ENCODE peak calls at places on chromosomes 6 and 20, in five cellular contexts. One of them, this sample, is unnamed.

GRCh38 chr6:16712931-16713484 is 48.3 kb downstream of the ATXN1 start:
- DNase-seq in SK-MEL-5: peak
- DNase-seq in A549: peak
- DNase-seq in effector memory CD8-positive, alpha-beta T cell: no peak
- DNase-seq in effector memory CD4-positive, alpha-beta T cell: no peak
- DNase-seq in this sample: peak

GRCh38 chr6:7262037-7262461 is 51.0 kb downstream of the SSR1 start:
- DNase-seq in SK-MEL-5: peak
- DNase-seq in A549: peak
- DNase-seq in effector memory CD8-positive, alpha-beta T cell: no peak
- DNase-seq in effector memory CD4-positive, alpha-beta T cell: no peak
- DNase-seq in this sample: peak

GRCh38 chr20:818001-818664 is 15.4 kb upstream of the FAM110A start:
- DNase-seq in SK-MEL-5: no peak
- DNase-seq in A549: no peak
- DNase-seq in effector memory CD8-positive, alpha-beta T cell: no peak
- DNase-seq in effector memory CD4-positive, alpha-beta T cell: no peak
- DNase-seq in this sample: no peak

GRCh38 chr6:106084973-106085686 is 1.0 kb upstream of the PRDM1 start:
- DNase-seq in SK-MEL-5: peak
- DNase-seq in A549: peak
- DNase-seq in effector memory CD8-positive, alpha-beta T cell: no peak
- DNase-seq in effector memory CD4-positive, alpha-beta T cell: no peak
- DNase-seq in this sample: no peak

GRCh38 chr20:25237610-25238318 is 10.1 kb upstream of the PYGB start:
- DNase-seq in SK-MEL-5: peak
- DNase-seq in A549: peak
- DNase-seq in effector memory CD8-positive, alpha-beta T cell: no peak
- DNase-seq in effector memory CD4-positive, alpha-beta T cell: no peak
- DNase-seq in this sample: no peak

GRCh38 chr6:118288355-118289124 is 259.6 kb upstream of the PLN start:
- DNase-seq in SK-MEL-5: peak
- DNase-seq in A549: no peak
- DNase-seq in effector memory CD8-positive, alpha-beta T cell: no peak
- DNase-seq in effector memory CD4-positive, alpha-beta T cell: no peak
- DNase-seq in this sample: no peak

GRCh38 chr6:170039156-170040114 is 251.4 kb downstream of the DLL1 start:
- DNase-seq in SK-MEL-5: no peak
- DNase-seq in A549: no peak
- DNase-seq in effector memory CD8-positive, alpha-beta T cell: no peak
- DNase-seq in effector memory CD4-positive, alpha-beta T cell: no peak
- DNase-seq in this sample: no peak

GRCh38 chr6:19279137-19279747 is 557.9 kb upstream of the ID4 start:
- DNase-seq in SK-MEL-5: no peak
- DNase-seq in A549: no peak
- DNase-seq in effector memory CD8-positive, alpha-beta T cell: no peak
- DNase-seq in effector memory CD4-positive, alpha-beta T cell: no peak
- DNase-seq in this sample: no peak

GRCh38 chr6:132087391-132087790 is 136.2 kb upstream of the CCN2 start:
- DNase-seq in SK-MEL-5: peak
- DNase-seq in A549: no peak
- DNase-seq in effector memory CD8-positive, alpha-beta T cell: no peak
- DNase-seq in effector memory CD4-positive, alpha-beta T cell: no peak
- DNase-seq in this sample: no peak

GRCh38 chr20:16272961-16273360 is 300.3 kb downstream of the KIF16B start:
- DNase-seq in SK-MEL-5: no peak
- DNase-seq in A549: no peak
- DNase-seq in effector memory CD8-positive, alpha-beta T cell: no peak
- DNase-seq in effector memory CD4-positive, alpha-beta T cell: no peak
- DNase-seq in this sample: no peak

GRCh38 chr6:163181666-163182180 is 232.8 kb upstream of the QKI start:
- DNase-seq in SK-MEL-5: no peak
- DNase-seq in A549: no peak
- DNase-seq in effector memory CD8-positive, alpha-beta T cell: no peak
- DNase-seq in effector memory CD4-positive, alpha-beta T cell: no peak
- DNase-seq in this sample: no peak

GRCh38 chr20:15232243-15232642 is 894.8 kb upstream of the FLRT3 start:
- DNase-seq in SK-MEL-5: no peak
- DNase-seq in A549: no peak
- DNase-seq in effector memory CD8-positive, alpha-beta T cell: no peak
- DNase-seq in effector memory CD4-positive, alpha-beta T cell: no peak
- DNase-seq in this sample: no peak

GRCh38 chr6:128410584-128410983 is 109.8 kb downstream of the PTPRK start:
- DNase-seq in SK-MEL-5: no peak
- DNase-seq in A549: no peak
- DNase-seq in effector memory CD8-positive, alpha-beta T cell: no peak
- DNase-seq in effector memory CD4-positive, alpha-beta T cell: no peak
- DNase-seq in this sample: no peak

GRCh38 chr6:137761487-137761886 is 105.6 kb upstream of the TNFAIP3 start:
- DNase-seq in SK-MEL-5: no peak
- DNase-seq in A549: no peak
- DNase-seq in effector memory CD8-positive, alpha-beta T cell: no peak
- DNase-seq in effector memory CD4-positive, alpha-beta T cell: no peak
- DNase-seq in this sample: no peak

GRCh38 chr20:41321003-41321402 is 3.5 kb upstream of the ZHX3 start:
- DNase-seq in SK-MEL-5: no peak
- DNase-seq in A549: no peak
- DNase-seq in effector memory CD8-positive, alpha-beta T cell: no peak
- DNase-seq in effector memory CD4-positive, alpha-beta T cell: no peak
- DNase-seq in this sample: no peak

GRCh38 chr6:110214338-110214737 is 34.1 kb downstream of the CDC40 start:
- DNase-seq in SK-MEL-5: no peak
- DNase-seq in A549: no peak
- DNase-seq in effector memory CD8-positive, alpha-beta T cell: no peak
- DNase-seq in effector memory CD4-positive, alpha-beta T cell: no peak
- DNase-seq in this sample: no peak

GRCh38 chr6:135852775-135853174 is 1.3 kb downstream of the PDE7B start:
- DNase-seq in SK-MEL-5: peak
- DNase-seq in A549: no peak
- DNase-seq in effector memory CD8-positive, alpha-beta T cell: no peak
- DNase-seq in effector memory CD4-positive, alpha-beta T cell: no peak
- DNase-seq in this sample: no peak

GRCh38 chr6:83464741-83465140 is 33.9 kb upstream of the ME1 start:
- DNase-seq in SK-MEL-5: no peak
- DNase-seq in A549: no peak
- DNase-seq in effector memory CD8-positive, alpha-beta T cell: no peak
- DNase-seq in effector memory CD4-positive, alpha-beta T cell: no peak
- DNase-seq in this sample: no peak

GRCh38 chr20:57710841-57711240 is 1.0 kb upstream of the PMEPA1 start:
- DNase-seq in SK-MEL-5: no peak
- DNase-seq in A549: no peak
- DNase-seq in effector memory CD8-positive, alpha-beta T cell: no peak
- DNase-seq in effector memory CD4-positive, alpha-beta T cell: no peak
- DNase-seq in this sample: no peak

This sample was measured in Right ventricle myocardium inferior.